ENCODE peak calls at places on chromosomes 2 and 18, in eight cellular contexts. Z, Y, A, D, P, L, J and Q are unnamed samples.

GRCh38 chr2:75464348-75464946 is 96.3 kb downstream of the EVA1A start:
- DNase-seq in Z (peak), Y (peak), A (no peak), D (no peak), P (no peak), L (no peak), J (peak), Q (peak)

GRCh38 chr2:176490061-176490861 is 221.0 kb downstream of the MTX2 start:
- DNase-seq in Z (peak), Y (no peak), A (no peak), D (no peak), P (no peak), L (no peak), J (peak), Q (peak)

GRCh38 chr2:24707141-24707540 is 86.0 kb downstream of the PTRHD1 start:
- DNase-seq in Z (no peak), Y (no peak), A (no peak), D (no peak), P (no peak), L (no peak), J (no peak), Q (no peak)

GRCh38 chr2:237258146-237258545 is 155.8 kb downstream of the COL6A3 start:
- DNase-seq in Z (no peak), Y (no peak), A (no peak), D (no peak), P (no peak), L (no peak), J (peak), Q (no peak)

GRCh38 chr2:149871091-149871885 is 283.7 kb upstream of the MMADHC start:
- DNase-seq in Z (no peak), Y (no peak), A (no peak), D (no peak), P (no peak), L (no peak), J (no peak), Q (no peak)

GRCh38 chr2:21772624-21773023 is 648.9 kb downstream of the TDRD15 start:
- DNase-seq in Z (peak), Y (peak), A (no peak), D (no peak), P (no peak), L (peak), J (peak), Q (peak)

GRCh38 chr2:118844261-118845004 is 3.0 kb downstream of the EN1 start:
- DNase-seq in Z (no peak), Y (no peak), A (no peak), D (no peak), P (no peak), L (no peak), J (no peak), Q (no peak)

GRCh38 chr18:68035709-68036522 is 519.4 kb upstream of the DSEL start:
- DNase-seq in Z (peak), Y (no peak), A (no peak), D (no peak), P (no peak), L (no peak), J (no peak), Q (peak)

GRCh38 chr2:100880730-100881129 is 60.8 kb downstream of the NPAS2 start:
- DNase-seq in Z (peak), Y (no peak), A (no peak), D (no peak), P (no peak), L (no peak), J (no peak), Q (no peak)

GRCh38 chr2:126299469-126299976 is 356.4 kb upstream of the GYPC start:
- DNase-seq in Z (no peak), Y (no peak), A (no peak), D (no peak), P (no peak), L (no peak), J (no peak), Q (no peak)

GRCh38 chr2:238511614-238511950 is 84.9 kb downstream of the ASB1 start:
- DNase-seq in Z (no peak), Y (no peak), A (no peak), D (no peak), P (no peak), L (no peak), J (no peak), Q (no peak)

GRCh38 chr2:229627728-229628127 is 86.6 kb downstream of the DNER start:
- DNase-seq in Z (no peak), Y (no peak), A (no peak), D (no peak), P (no peak), L (no peak), J (no peak), Q (no peak)

GRCh38 chr2:47097563-47097962 is 57.5 kb downstream of the STPG4 start:
- DNase-seq in Z (no peak), Y (no peak), A (no peak), D (no peak), P (no peak), L (no peak), J (no peak), Q (no peak)

GRCh38 chr2:191114403-191114886 is 36.3 kb downstream of the STAT4 start:
- DNase-seq in Z (peak), Y (peak), A (no peak), D (no peak), P (no peak), L (no peak), J (no peak), Q (no peak)

GRCh38 chr2:113197347-113198047 is 23.7 kb downstream of the PSD4 start:
- DNase-seq in Z (no peak), Y (no peak), A (no peak), D (no peak), P (no peak), L (no peak), J (no peak), Q (no peak)

GRCh38 chr2:231904161-231904611 is 22.0 kb downstream of the NPPC start:
- DNase-seq in Z (no peak), Y (no peak), A (peak), D (no peak), P (no peak), L (no peak), J (no peak), Q (no peak)

GRCh38 chr2:236173734-236174607 is 5.8 kb upstream of the GBX2 start:
- DNase-seq in Z (no peak), Y (no peak), A (no peak), D (no peak), P (no peak), L (no peak), J (no peak), Q (no peak)

GRCh38 chr2:197575987-197576386 is 60.1 kb downstream of the MOB4 start:
- DNase-seq in Z (peak), Y (no peak), A (no peak), D (no peak), P (no peak), L (no peak), J (peak), Q (peak)

GRCh38 chr18:68177807-68178702 is 536.9 kb downstream of the TMX3 start:
- DNase-seq in Z (peak), Y (peak), A (no peak), D (no peak), P (no peak), L (peak), J (peak), Q (peak)

GRCh38 chr18:23810396-23810795 is 121.1 kb downstream of the LAMA3 start:
- DNase-seq in Z (no peak), Y (no peak), A (no peak), D (no peak), P (no peak), L (no peak), J (no peak), Q (no peak)

GRCh38 chr2:19043893-19044292 is 314.5 kb downstream of the OSR1 start:
- DNase-seq in Z (no peak), Y (no peak), A (no peak), D (no peak), P (no peak), L (no peak), J (no peak), Q (no peak)

GRCh38 chr2:215833531-215834162 is 179.7 kb downstream of the MREG start:
- DNase-seq in Z (peak), Y (no peak), A (no peak), D (no peak), P (no peak), L (no peak), J (no peak), Q (peak)

GRCh38 chr2:239472220-239472775 is 71.5 kb upstream of the HDAC4 start:
- DNase-seq in Z (no peak), Y (no peak), A (peak), D (no peak), P (no peak), L (no peak), J (no peak), Q (no peak)

GRCh38 chr18:30903566-30903965 is 139.0 kb downstream of the DSC3 start:
- DNase-seq in Z (no peak), Y (no peak), A (no peak), D (no peak), P (no peak), L (no peak), J (no peak), Q (no peak)

GRCh38 chr18:76361219-76361618 is 133.8 kb downstream of the ZNF516 start:
- DNase-seq in Z (no peak), Y (no peak), A (no peak), D (no peak), P (no peak), L (no peak), J (no peak), Q (no peak)

GRCh38 chr2:1942146-1942545 is 197.8 kb upstream of the PXDN start:
- DNase-seq in Z (no peak), Y (no peak), A (no peak), D (no peak), P (no peak), L (no peak), J (no peak), Q (no peak)

GRCh38 chr18:34122724-34123334 is 101.9 kb downstream of the NOL4 start:
- DNase-seq in Z (peak), Y (no peak), A (no peak), D (no peak), P (peak), L (no peak), J (peak), Q (peak)

GRCh38 chr2:196586511-196586991 is 53.0 kb upstream of the CCDC150 start:
- DNase-seq in Z (peak), Y (peak), A (no peak), D (no peak), P (no peak), L (no peak), J (peak), Q (peak)

GRCh38 chr2:202375006-202375610 is 1.0 kb upstream of the BMPR2 start:
- DNase-seq in Z (peak), Y (peak), A (no peak), D (peak), P (peak), L (peak), J (peak), Q (peak)

GRCh38 chr18:12943200-12943599 is 4.6 kb upstream of the SEH1L start:
- DNase-seq in Z (no peak), Y (no peak), A (no peak), D (no peak), P (no peak), L (no peak), J (no peak), Q (peak)

GRCh38 chr18:61964616-61965015 is 71.8 kb upstream of the RNF152 start:
- DNase-seq in Z (no peak), Y (no peak), A (no peak), D (no peak), P (no peak), L (no peak), J (no peak), Q (no peak)

GRCh38 chr2:52117299-52117698 is 1085.4 kb upstream of the NRXN1 start:
- DNase-seq in Z (peak), Y (no peak), A (no peak), D (no peak), P (no peak), L (peak), J (peak), Q (peak)

GRCh38 chr2:64606495-64607363 is 47.0 kb downstream of the SERTAD2 start:
- DNase-seq in Z (peak), Y (no peak), A (peak), D (peak), P (peak), L (no peak), J (no peak), Q (no peak)

GRCh38 chr2:1557467-1557820 is 144.2 kb downstream of the TPO start:
- DNase-seq in Z (no peak), Y (no peak), A (no peak), D (no peak), P (no peak), L (no peak), J (no peak), Q (no peak)

GRCh38 chr18:54117853-54118773 is 106.4 kb downstream of the MBD2 start:
- DNase-seq in Z (peak), Y (no peak), A (no peak), D (no peak), P (no peak), L (no peak), J (no peak), Q (no peak)

GRCh38 chr2:206700141-206700540 is 18.1 kb downstream of the DYTN start:
- DNase-seq in Z (peak), Y (no peak), A (no peak), D (no peak), P (no peak), L (no peak), J (no peak), Q (no peak)